ENCODE peak calls at places on chromosome 14, in six cellular contexts. One of them, this sample, is unnamed.

GRCh38 chr14:94368956-94369355 is 19.4 kb downstream of the SERPINA1 start:
- DNase-seq in psoas muscle: no peak
- DNase-seq in AG04450: no peak
- DNase-seq in lower leg skin: no peak
- DNase-seq in fibroblast of lung: no peak
- DNase-seq in colonic mucosa: no peak
- DNase-seq in this sample: no peak

GRCh38 chr14:64673748-64674147 is 30.5 kb upstream of the PLEKHG3 start:
- DNase-seq in lower leg skin: no peak
- DNase-seq in AG04450: no peak
- DNase-seq in colonic mucosa: no peak
- DNase-seq in fibroblast of lung: peak
- DNase-seq in psoas muscle: no peak
- DNase-seq in this sample: no peak

GRCh38 chr14:96587823-96588385 is 85.7 kb downstream of the PAPOLA start:
- DNase-seq in psoas muscle: no peak
- DNase-seq in fibroblast of lung: no peak
- DNase-seq in lower leg skin: peak
- DNase-seq in colonic mucosa: no peak
- DNase-seq in AG04450: no peak
- DNase-seq in this sample: no peak

GRCh38 chr14:64196668-64197411 is 97.3 kb downstream of the ESR2 start:
- DNase-seq in AG04450: peak
- DNase-seq in fibroblast of lung: peak
- DNase-seq in lower leg skin: no peak
- DNase-seq in psoas muscle: no peak
- DNase-seq in colonic mucosa: no peak
- DNase-seq in this sample: no peak

GRCh38 chr14:32457213-32457920 is 128.3 kb downstream of the AKAP6 start:
- DNase-seq in AG04450: peak
- DNase-seq in lower leg skin: no peak
- DNase-seq in colonic mucosa: no peak
- DNase-seq in fibroblast of lung: peak
- DNase-seq in psoas muscle: no peak
- DNase-seq in this sample: no peak

GRCh38 chr14:54003064-54003463 is 46.4 kb upstream of the BMP4 start:
- DNase-seq in AG04450: no peak
- DNase-seq in psoas muscle: no peak
- DNase-seq in lower leg skin: no peak
- DNase-seq in colonic mucosa: no peak
- DNase-seq in fibroblast of lung: no peak
- DNase-seq in this sample: no peak

GRCh38 chr14:23193432-23193831 is 10.0 kb upstream of the SLC7A8 start:
- DNase-seq in psoas muscle: no peak
- DNase-seq in fibroblast of lung: no peak
- DNase-seq in lower leg skin: no peak
- DNase-seq in colonic mucosa: no peak
- DNase-seq in AG04450: no peak
- DNase-seq in this sample: no peak

GRCh38 chr14:77039285-77040058 is 11.0 kb upstream of the IRF2BPL start:
- DNase-seq in psoas muscle: no peak
- DNase-seq in lower leg skin: no peak
- DNase-seq in AG04450: no peak
- DNase-seq in fibroblast of lung: peak
- DNase-seq in colonic mucosa: no peak
- DNase-seq in this sample: no peak

GRCh38 chr14:88804035-88804434 is 11.3 kb upstream of the EML5 start:
- DNase-seq in AG04450: no peak
- DNase-seq in psoas muscle: no peak
- DNase-seq in colonic mucosa: no peak
- DNase-seq in lower leg skin: no peak
- DNase-seq in fibroblast of lung: no peak
- DNase-seq in this sample: no peak

GRCh38 chr14:99566009-99566389 is 38.0 kb downstream of the CCDC85C start:
- DNase-seq in fibroblast of lung: no peak
- DNase-seq in psoas muscle: no peak
- DNase-seq in colonic mucosa: no peak
- DNase-seq in lower leg skin: no peak
- DNase-seq in AG04450: no peak
- DNase-seq in this sample: peak

GRCh38 chr14:25007832-25008231 is 42.1 kb downstream of the STXBP6 start:
- DNase-seq in AG04450: no peak
- DNase-seq in colonic mucosa: no peak
- DNase-seq in fibroblast of lung: no peak
- DNase-seq in psoas muscle: no peak
- DNase-seq in lower leg skin: no peak
- DNase-seq in this sample: peak

GRCh38 chr14:105489607-105490317 is 1.3 kb upstream of the TEDC1 start:
- DNase-seq in AG04450: peak
- DNase-seq in psoas muscle: peak
- DNase-seq in fibroblast of lung: peak
- DNase-seq in lower leg skin: peak
- DNase-seq in colonic mucosa: peak
- DNase-seq in this sample: peak

GRCh38 chr14:93543766-93544165 is 113.0 kb downstream of the UNC79 start:
- DNase-seq in AG04450: no peak
- DNase-seq in colonic mucosa: no peak
- DNase-seq in lower leg skin: no peak
- DNase-seq in fibroblast of lung: peak
- DNase-seq in psoas muscle: no peak
- DNase-seq in this sample: no peak

GRCh38 chr14:76810953-76811400 is 1.7 kb downstream of the ANGEL1 start:
- DNase-seq in fibroblast of lung: peak
- DNase-seq in colonic mucosa: peak
- DNase-seq in psoas muscle: no peak
- DNase-seq in AG04450: no peak
- DNase-seq in lower leg skin: no peak
- DNase-seq in this sample: peak

GRCh38 chr14:68685419-68686211 is 107.3 kb downstream of the ZFP36L1 start:
- DNase-seq in AG04450: no peak
- DNase-seq in lower leg skin: peak
- DNase-seq in psoas muscle: peak
- DNase-seq in fibroblast of lung: peak
- DNase-seq in colonic mucosa: no peak
- DNase-seq in this sample: peak

GRCh38 chr14:101177301-101178055 is 274.0 kb upstream of the RTL1 start:
- DNase-seq in colonic mucosa: no peak
- DNase-seq in AG04450: no peak
- DNase-seq in lower leg skin: peak
- DNase-seq in fibroblast of lung: no peak
- DNase-seq in psoas muscle: no peak
- DNase-seq in this sample: no peak

GRCh38 chr14:96843137-96843536 is 46.0 kb downstream of the VRK1 start:
- DNase-seq in colonic mucosa: no peak
- DNase-seq in lower leg skin: no peak
- DNase-seq in AG04450: no peak
- DNase-seq in psoas muscle: no peak
- DNase-seq in fibroblast of lung: no peak
- DNase-seq in this sample: no peak

GRCh38 chr14:53894456-53894855 is 62.2 kb downstream of the BMP4 start:
- DNase-seq in fibroblast of lung: peak
- DNase-seq in lower leg skin: no peak
- DNase-seq in colonic mucosa: no peak
- DNase-seq in AG04450: no peak
- DNase-seq in psoas muscle: no peak
- DNase-seq in this sample: no peak

GRCh38 chr14:24052656-24053547 is 1.1 kb downstream of the CARMIL3 start:
- DNase-seq in AG04450: no peak
- DNase-seq in psoas muscle: no peak
- DNase-seq in lower leg skin: no peak
- DNase-seq in fibroblast of lung: no peak
- DNase-seq in colonic mucosa: peak
- DNase-seq in this sample: no peak

GRCh38 chr14:38202444-38203191 is 5.1 kb upstream of the SSTR1 start:
- DNase-seq in AG04450: no peak
- DNase-seq in lower leg skin: no peak
- DNase-seq in fibroblast of lung: no peak
- DNase-seq in psoas muscle: no peak
- DNase-seq in colonic mucosa: no peak
- DNase-seq in this sample: no peak

GRCh38 chr14:85565862-85566296 is 35.9 kb downstream of the FLRT2 start:
- DNase-seq in colonic mucosa: no peak
- DNase-seq in fibroblast of lung: peak
- DNase-seq in psoas muscle: no peak
- DNase-seq in AG04450: no peak
- DNase-seq in lower leg skin: no peak
- DNase-seq in this sample: no peak

GRCh38 chr14:41404121-41404520 is 202.6 kb upstream of the LRFN5 start:
- DNase-seq in lower leg skin: no peak
- DNase-seq in colonic mucosa: no peak
- DNase-seq in psoas muscle: no peak
- DNase-seq in fibroblast of lung: peak
- DNase-seq in AG04450: no peak
- DNase-seq in this sample: no peak

GRCh38 chr14:105666420-105666819 is 140.0 kb downstream of the TMEM121 start:
- DNase-seq in psoas muscle: no peak
- DNase-seq in AG04450: no peak
- DNase-seq in fibroblast of lung: no peak
- DNase-seq in lower leg skin: no peak
- DNase-seq in colonic mucosa: no peak
- DNase-seq in this sample: no peak

GRCh38 chr14:25050494-25051170 is 685 bp upstream of the STXBP6 start:
- DNase-seq in AG04450: no peak
- DNase-seq in colonic mucosa: no peak
- DNase-seq in lower leg skin: no peak
- DNase-seq in fibroblast of lung: peak
- DNase-seq in psoas muscle: no peak
- DNase-seq in this sample: peak

GRCh38 chr14:63277784-63278183 is 41.0 kb downstream of the GPHB5 start:
- DNase-seq in fibroblast of lung: peak
- DNase-seq in colonic mucosa: no peak
- DNase-seq in lower leg skin: no peak
- DNase-seq in AG04450: no peak
- DNase-seq in psoas muscle: no peak
- DNase-seq in this sample: no peak

GRCh38 chr14:21084988-21085853 is 13.2 kb downstream of the ZNF219 start:
- DNase-seq in colonic mucosa: no peak
- DNase-seq in fibroblast of lung: peak
- DNase-seq in psoas muscle: no peak
- DNase-seq in AG04450: no peak
- DNase-seq in lower leg skin: peak
- DNase-seq in this sample: no peak

GRCh38 chr14:35565896-35566464 is 32.0 kb downstream of the INSM2 start:
- DNase-seq in psoas muscle: no peak
- DNase-seq in colonic mucosa: no peak
- DNase-seq in AG04450: no peak
- DNase-seq in fibroblast of lung: no peak
- DNase-seq in lower leg skin: no peak
- DNase-seq in this sample: no peak

GRCh38 chr14:101705733-101706508 is 55.6 kb upstream of the PPP2R5C start:
- DNase-seq in psoas muscle: peak
- DNase-seq in fibroblast of lung: peak
- DNase-seq in colonic mucosa: peak
- DNase-seq in AG04450: no peak
- DNase-seq in lower leg skin: peak
- DNase-seq in this sample: peak

GRCh38 chr14:32933623-32933942 is 5.1 kb upstream of the NPAS3 start:
- DNase-seq in psoas muscle: no peak
- DNase-seq in fibroblast of lung: peak
- DNase-seq in AG04450: no peak
- DNase-seq in lower leg skin: no peak
- DNase-seq in colonic mucosa: no peak
- DNase-seq in this sample: no peak

GRCh38 chr14:23722675-23723074 is 86.5 kb downstream of the DHRS2 start:
- DNase-seq in fibroblast of lung: no peak
- DNase-seq in AG04450: no peak
- DNase-seq in lower leg skin: no peak
- DNase-seq in colonic mucosa: no peak
- DNase-seq in psoas muscle: no peak
- DNase-seq in this sample: no peak

GRCh38 chr14:61698216-61698980 is 3.1 kb downstream of the HIF1A start:
- DNase-seq in fibroblast of lung: no peak
- DNase-seq in AG04450: no peak
- DNase-seq in lower leg skin: no peak
- DNase-seq in colonic mucosa: no peak
- DNase-seq in psoas muscle: no peak
- DNase-seq in this sample: no peak

GRCh38 chr14:47442206-47442605 is 233.2 kb downstream of the MDGA2 start:
- DNase-seq in psoas muscle: no peak
- DNase-seq in colonic mucosa: no peak
- DNase-seq in AG04450: no peak
- DNase-seq in lower leg skin: no peak
- DNase-seq in fibroblast of lung: peak
- DNase-seq in this sample: peak
- TF ChIP-seq CTCF in psoas muscle: no peak
- TF ChIP-seq CTCF in colonic mucosa: no peak
- TF ChIP-seq CTCF in AG04450: no peak
- TF ChIP-seq CTCF in lower leg skin: no peak
- TF ChIP-seq CTCF in fibroblast of lung: no peak
- TF ChIP-seq CTCF in this sample: no peak

DNA sequence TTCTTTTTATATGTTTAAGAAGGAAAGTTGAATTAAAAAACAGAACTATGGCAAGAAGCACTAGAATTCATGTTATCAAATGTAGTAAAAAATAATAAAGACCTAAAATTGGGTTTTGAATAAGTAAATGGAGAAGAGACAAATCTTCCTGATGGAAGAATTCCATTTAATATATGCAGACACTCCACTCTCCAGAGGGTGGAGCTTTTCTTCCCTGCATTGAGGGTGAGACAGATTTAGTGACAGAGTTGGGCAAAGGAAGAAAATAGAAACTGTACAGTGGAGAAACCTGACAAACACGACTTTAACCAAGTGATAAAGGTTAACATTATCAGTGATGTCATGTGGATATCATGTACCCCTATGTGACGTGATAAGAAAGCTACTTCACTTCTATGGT is 217.6 kb downstream of the PRKD1 start:
- DNase-seq in psoas muscle: no peak
- DNase-seq in AG04450: no peak
- DNase-seq in lower leg skin: no peak
- DNase-seq in colonic mucosa: no peak
- DNase-seq in fibroblast of lung: no peak
- DNase-seq in this sample: peak
- TF ChIP-seq CTCF in psoas muscle: peak
- TF ChIP-seq CTCF in AG04450: peak
- TF ChIP-seq CTCF in lower leg skin: no peak
- TF ChIP-seq CTCF in colonic mucosa: no peak
- TF ChIP-seq CTCF in fibroblast of lung: no peak
- TF ChIP-seq CTCF in this sample: no peak

DNA sequence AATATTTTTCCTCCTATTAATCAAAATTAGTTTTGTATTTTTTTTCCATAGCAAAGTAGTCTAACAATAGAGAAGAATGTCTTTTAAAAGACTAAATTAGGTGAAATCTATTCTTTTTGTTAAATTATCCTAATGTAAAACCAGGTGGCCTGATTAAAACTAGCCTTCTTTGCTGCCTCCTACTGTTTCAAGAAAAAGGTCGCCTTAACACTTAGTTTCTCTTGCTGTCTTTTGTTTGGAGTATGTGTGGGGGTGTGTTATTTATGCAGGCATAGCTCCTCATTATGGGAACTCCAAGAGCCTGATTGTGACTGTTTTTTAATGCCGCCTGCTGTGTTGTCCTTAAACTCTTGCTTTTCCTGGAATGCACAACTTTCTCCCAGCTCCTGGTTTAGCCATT is 855.3 kb downstream of the DIO2 start:
- DNase-seq in colonic mucosa: no peak
- DNase-seq in psoas muscle: no peak
- DNase-seq in fibroblast of lung: peak
- DNase-seq in lower leg skin: no peak
- DNase-seq in AG04450: no peak
- DNase-seq in this sample: no peak
- TF ChIP-seq CTCF in colonic mucosa: no peak
- TF ChIP-seq CTCF in psoas muscle: no peak
- TF ChIP-seq CTCF in fibroblast of lung: peak
- TF ChIP-seq CTCF in lower leg skin: no peak
- TF ChIP-seq CTCF in AG04450: peak
- TF ChIP-seq CTCF in this sample: no peak

GRCh38 chr14:60195179-60195810 is 30.1 kb upstream of the DHRS7 start:
- DNase-seq in AG04450: no peak
- DNase-seq in lower leg skin: no peak
- DNase-seq in colonic mucosa: no peak
- DNase-seq in fibroblast of lung: no peak
- DNase-seq in psoas muscle: no peak
- DNase-seq in this sample: no peak
- TF ChIP-seq CTCF in AG04450: no peak
- TF ChIP-seq CTCF in lower leg skin: no peak
- TF ChIP-seq CTCF in colonic mucosa: no peak
- TF ChIP-seq CTCF in fibroblast of lung: no peak
- TF ChIP-seq CTCF in psoas muscle: peak
- TF ChIP-seq CTCF in this sample: no peak

This sample was measured in Calu3.